ENCODE peak calls at places on chromosomes 3 and 15, in four cellular contexts. I is effector memory CD4-positive, alpha-beta T cell; H is CD8-positive, alpha-beta memory T cell; D is ovary. M is an unnamed sample.

GRCh38 chr3:156704370-156705036 is 30.1 kb downstream of the TIPARP start:
- DNase-seq in I (no peak), H (no peak), D (no peak), M (no peak)

GRCh38 chr3:88132894-88133293 is 16.9 kb upstream of the C3orf38 start:
- DNase-seq in I (no peak), H (no peak), D (no peak), M (no peak)

GRCh38 chr3:23442598-23443383 is 239.7 kb downstream of the UBE2E2 start:
- DNase-seq in D (no peak), H (no peak), I (no peak), M (no peak)

GRCh38 chr3:107249132-107249531 is 128.1 kb upstream of the CCDC54 start:
- DNase-seq in I (no peak), D (no peak), H (no peak), M (no peak)

GRCh38 chr15:52106641-52107040 is 5.9 kb downstream of the BCL2L10 start:
- DNase-seq in I (no peak), D (no peak), H (no peak), M (no peak)

GRCh38 chr15:85541744-85542143 is 161.3 kb downstream of the AKAP13 start:
- DNase-seq in I (no peak), H (no peak), D (no peak), M (no peak)

GRCh38 chr3:134795776-134796312 is 784 bp downstream of the EPHB1 start:
- DNase-seq in I (no peak), H (no peak), D (no peak), M (no peak)

GRCh38 chr15:22239806-22240180 is 159.5 kb downstream of the OR4M2 start:
- DNase-seq in H (no peak), D (no peak), I (no peak), M (no peak)

GRCh38 chr3:116552261-116552660 is 107.0 kb upstream of the LSAMP start:
- DNase-seq in D (no peak), I (no peak), H (no peak), M (no peak)

GRCh38 chr15:63605816-63606215 is 8.6 kb downstream of the FBXL22 start:
- DNase-seq in H (peak), D (no peak), I (peak), M (no peak)

GRCh38 chr3:52150860-52151259 is 3.4 kb downstream of the POC1A start:
- DNase-seq in I (no peak), H (no peak), D (no peak), M (no peak)

GRCh38 chr15:23081271-23081670 is 41.9 kb upstream of the TUBGCP5 start:
- DNase-seq in H (no peak), I (no peak), D (no peak), M (no peak)

GRCh38 chr3:157086053-157086761 is 73.7 kb downstream of the CCNL1 start:
- DNase-seq in I (no peak), H (no peak), D (no peak), M (no peak)

GRCh38 chr3:127589600-127590281 is 792 bp downstream of the TPRA1 start:
- DNase-seq in I (no peak), D (peak), H (peak), M (no peak)

GRCh38 chr3:31013843-31014242 is 119.4 kb upstream of the GADL1 start:
- DNase-seq in H (no peak), I (no peak), D (no peak), M (no peak)

GRCh38 chr15:80105193-80105984 is 45.9 kb downstream of the ZFAND6 start:
- DNase-seq in I (no peak), H (no peak), D (no peak), M (peak)

GRCh38 chr3:139285691-139286090 is 58.1 kb upstream of the MRPS22 start:
- DNase-seq in I (no peak), H (no peak), D (no peak), M (no peak)

GRCh38 chr3:145696011-145696410 is 465.0 kb downstream of the PLOD2 start:
- DNase-seq in H (no peak), I (no peak), D (no peak), M (no peak)

GRCh38 chr3:52090131-52090548 is 33.8 kb upstream of the DUSP7 start:
- DNase-seq in H (no peak), I (no peak), D (peak), M (peak)

GRCh38 chr3:66276705-66277274 is 56.0 kb downstream of the SLC25A26 start:
- DNase-seq in H (peak), I (peak), D (peak), M (peak)

GRCh38 chr15:87706001-87706400 is 550.5 kb downstream of the NTRK3 start:
- DNase-seq in H (no peak), I (no peak), D (no peak), M (no peak)

GRCh38 chr15:87707076-87707475 is 549.5 kb downstream of the NTRK3 start:
- DNase-seq in D (no peak), H (no peak), I (no peak), M (no peak)

GRCh38 chr15:87710406-87710805 is 546.1 kb downstream of the NTRK3 start:
- DNase-seq in H (no peak), D (no peak), I (no peak), M (no peak)

GRCh38 chr15:87711011-87711410 is 545.5 kb downstream of the NTRK3 start:
- DNase-seq in I (no peak), H (no peak), D (no peak), M (peak)

DNA sequence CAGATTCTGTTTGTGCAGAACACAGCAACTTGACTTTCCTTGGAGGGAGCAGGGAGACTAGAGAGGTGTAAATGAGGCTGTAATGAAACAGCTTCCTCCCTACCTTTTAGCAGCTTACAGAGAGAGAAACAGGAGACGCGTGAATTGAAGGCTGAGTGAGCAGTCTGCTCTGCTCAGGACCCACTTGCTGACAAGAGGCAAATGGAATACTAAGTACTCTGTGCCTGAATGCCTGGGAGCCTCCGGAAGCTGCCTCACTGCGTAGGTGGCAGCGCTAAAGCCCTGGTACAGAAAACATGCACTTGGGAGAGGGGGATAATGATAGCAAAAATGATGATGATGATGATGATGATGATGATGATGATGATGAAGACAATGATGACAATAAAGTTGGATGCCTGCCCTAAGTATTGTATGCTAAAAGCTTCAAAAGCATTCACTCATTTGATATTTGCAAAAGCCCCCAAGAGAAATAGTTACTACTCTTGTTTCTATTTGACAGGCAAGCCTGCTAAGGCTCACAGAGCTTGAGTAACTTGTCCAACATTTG is 548.9 kb downstream of the NTRK3 start:
- DNase-seq in D (no peak), I (no peak), H (no peak), M (no peak)
- H3K4me3 ChIP-seq in D (no peak), I (no peak), H (no peak), M (no peak)

GRCh38 chr3:136250862-136251460 is 821 bp downstream of the PCCB start:
- DNase-seq in D (peak), I (no peak), H (no peak), M (no peak)

GRCh38 chr3:136249091-136249490 is 1.0 kb upstream of the PCCB start:
- DNase-seq in I (no peak), D (no peak), H (no peak), M (no peak)

GRCh38 chr3:136249593-136250225 is 431 bp upstream of the PCCB start:
- DNase-seq in D (no peak), I (no peak), H (no peak), M (no peak)

GRCh38 chr3:136251511-136251910 is 1.4 kb downstream of the PCCB start:
- DNase-seq in D (no peak), H (no peak), I (no peak), M (no peak)

GRCh38 chr3:136250226-136250861 is at the start of gene PCCB:
- DNase-seq in I (peak), H (peak), D (peak), M (peak)
- H3K4me3 ChIP-seq in I (peak), H (peak), D (peak), M (peak)

GRCh38 chr15:100464895-100465294 is 63.9 kb downstream of the CERS3 start:
- DNase-seq in H (no peak), D (no peak), I (no peak), M (no peak)
- H3K4me3 ChIP-seq in H (no peak), D (no peak), I (no peak), M (no peak)

GRCh38 chr3:97613139-97613538 is 151.4 kb upstream of the ARL6 start:
- DNase-seq in D (no peak), I (no peak), H (no peak), M (no peak)

DNA sequence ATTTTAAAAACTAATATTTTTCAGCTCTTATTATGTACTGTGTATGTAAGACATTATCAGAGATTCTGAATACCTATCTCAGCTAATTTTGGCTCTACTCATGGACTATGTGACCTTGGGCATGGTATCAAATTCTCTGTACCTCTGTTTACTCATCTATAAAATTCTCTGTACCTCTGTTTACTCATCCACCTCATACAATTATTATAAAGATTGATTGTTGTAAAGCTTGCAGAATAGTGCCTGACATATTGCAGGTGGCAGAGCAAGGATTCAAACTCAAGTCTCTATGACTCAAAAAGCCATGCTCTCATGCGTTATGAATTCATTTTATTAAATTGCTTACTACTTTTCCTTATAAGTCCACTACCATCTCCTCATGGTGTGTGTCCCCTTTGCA is 151.9 kb upstream of the ARL6 start:
- DNase-seq in H (no peak), D (no peak), I (no peak), M (no peak)
- H3K4me3 ChIP-seq in H (no peak), D (no peak), I (no peak), M (no peak)

GRCh38 chr3:14846481-14846880 is 27.7 kb downstream of the FGD5 start:
- DNase-seq in D (no peak), I (no peak), H (no peak), M (no peak)
- H3K4me3 ChIP-seq in D (no peak), I (no peak), H (no peak), M (no peak)

GRCh38 chr3:170811928-170812591 is 57.9 kb downstream of the RPL22L1 start:
- DNase-seq in D (peak), I (peak), H (peak), M (no peak)
- H3K4me3 ChIP-seq in D (no peak), I (no peak), H (no peak), M (no peak)

GRCh38 chr3:62154457-62155148 is 218.7 kb downstream of the FEZF2 start:
- DNase-seq in H (no peak), D (no peak), I (no peak), M (no peak)

GRCh38 chr3:62164196-62164595 is 209.2 kb downstream of the FEZF2 start:
- DNase-seq in D (no peak), H (no peak), I (no peak), M (no peak)

GRCh38 chr3:62159693-62160092 is 213.7 kb downstream of the FEZF2 start:
- DNase-seq in H (no peak), I (no peak), D (peak), M (no peak)

GRCh38 chr3:62161306-62161705 is 212.0 kb downstream of the FEZF2 start:
- DNase-seq in D (no peak), H (no peak), I (no peak), M (no peak)

DNA sequence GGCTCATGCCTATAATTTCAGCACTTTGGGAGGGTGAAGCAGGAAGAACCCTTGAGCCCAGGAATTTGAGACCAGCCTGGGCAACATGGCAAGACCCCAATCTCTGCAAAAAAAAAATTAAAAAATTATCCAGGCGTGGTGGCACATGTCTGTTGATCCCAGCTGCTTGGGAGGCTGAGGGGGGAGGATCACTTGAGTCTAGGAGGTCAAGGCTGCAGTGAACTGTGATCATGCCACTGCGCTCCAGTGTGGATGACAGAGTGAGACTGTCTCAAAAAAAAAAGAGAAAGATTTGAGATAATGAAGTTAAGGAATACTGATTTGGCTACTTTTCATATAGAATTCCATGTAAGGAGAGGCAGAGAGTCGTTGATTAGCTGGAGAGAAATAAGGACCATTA is 214.3 kb downstream of the FEZF2 start:
- DNase-seq in I (no peak), H (no peak), D (no peak), M (no peak)
- H3K4me3 ChIP-seq in I (no peak), H (no peak), D (no peak), M (no peak)